ENCODE peak calls at places on chromosomes 11 and 22, in ten cellular contexts. D, A, F, E, T, K, P, G, Y and L are unnamed samples.

GRCh38 chr11:95078526-95078925 is 11.1 kb upstream of the ENDOD1 start:
- DNase-seq in D (no peak), A (no peak), F (no peak), E (no peak), T (no peak), K (no peak), P (no peak), G (no peak), Y (no peak), L (no peak)

GRCh38 chr22:45881524-45881875 is 95.5 kb downstream of the WNT7B start:
- DNase-seq in D (no peak), A (no peak), F (no peak), E (no peak), T (no peak), K (no peak), P (no peak), G (no peak), Y (no peak), L (no peak)

GRCh38 chr11:124442442-124442841 is 3.1 kb downstream of the OR8B8 start:
- DNase-seq in D (no peak), A (no peak), F (no peak), E (no peak), T (no peak), K (peak), P (no peak), G (no peak), Y (no peak), L (no peak)

GRCh38 chr22:37998543-37998942 is 14.2 kb upstream of the SOX10 start:
- DNase-seq in D (no peak), A (no peak), F (no peak), E (no peak), T (no peak), K (no peak), P (no peak), G (peak), Y (no peak), L (no peak)

GRCh38 chr22:23219317-23219716 is 39.0 kb downstream of the BCR start:
- DNase-seq in D (no peak), A (no peak), F (no peak), E (no peak), T (no peak), K (no peak), P (no peak), G (no peak), Y (no peak), L (no peak)

GRCh38 chr22:50444663-50445062 is 30.2 kb downstream of the SBF1 start:
- DNase-seq in D (peak), A (peak), F (peak), E (peak), T (peak), K (peak), P (no peak), G (peak), Y (no peak), L (no peak)

GRCh38 chr11:31943056-31943780 is 132.1 kb upstream of the PAX6 start:
- DNase-seq in D (no peak), A (no peak), F (no peak), E (no peak), T (no peak), K (no peak), P (no peak), G (no peak), Y (peak), L (no peak)

GRCh38 chr22:17972385-17973181 is 51.8 kb downstream of the MICAL3 start:
- DNase-seq in D (no peak), A (peak), F (peak), E (peak), T (peak), K (peak), P (no peak), G (peak), Y (peak), L (peak)

GRCh38 chr22:24175160-24175808 is 6.0 kb upstream of the SUSD2 start:
- DNase-seq in D (peak), A (no peak), F (peak), E (peak), T (peak), K (peak), P (peak), G (peak), Y (peak), L (peak)

GRCh38 chr11:31940396-31941037 is 129.4 kb upstream of the PAX6 start:
- DNase-seq in D (no peak), A (no peak), F (no peak), E (peak), T (no peak), K (peak), P (no peak), G (no peak), Y (no peak), L (no peak)

GRCh38 chr11:68772936-68773335 is 21.6 kb upstream of the TESMIN start:
- DNase-seq in D (no peak), A (no peak), F (no peak), E (no peak), T (no peak), K (no peak), P (no peak), G (no peak), Y (no peak), L (no peak)

GRCh38 chr11:111944651-111945051 is 7.5 kb downstream of the DIXDC1 start:
- DNase-seq in D (no peak), A (no peak), F (no peak), E (peak), T (no peak), K (peak), P (no peak), G (peak), Y (no peak), L (peak)

GRCh38 chr11:36427876-36428275 is 82.2 kb downstream of the TRAF6 start:
- DNase-seq in D (no peak), A (no peak), F (no peak), E (no peak), T (no peak), K (no peak), P (no peak), G (peak), Y (no peak), L (no peak)

GRCh38 chr11:11243790-11244469 is 109.1 kb downstream of the CSNK2A3 start:
- DNase-seq in D (no peak), A (no peak), F (no peak), E (no peak), T (peak), K (peak), P (peak), G (peak), Y (peak), L (peak)

GRCh38 chr11:112871909-112872511 is 89.2 kb upstream of the NCAM1 start:
- DNase-seq in D (no peak), A (no peak), F (no peak), E (no peak), T (no peak), K (no peak), P (no peak), G (no peak), Y (no peak), L (no peak)

GRCh38 chr22:21022955-21023614 is 8.1 kb downstream of the P2RX6 start:
- DNase-seq in D (no peak), A (no peak), F (no peak), E (no peak), T (no peak), K (no peak), P (no peak), G (no peak), Y (no peak), L (no peak)

GRCh38 chr11:106271686-106272085 is 194.2 kb downstream of the AASDHPPT start:
- DNase-seq in D (no peak), A (no peak), F (no peak), E (no peak), T (no peak), K (no peak), P (no peak), G (peak), Y (no peak), L (no peak)

GRCh38 chr11:47201015-47201414 is 13.8 kb upstream of the DDB2 start:
- DNase-seq in D (no peak), A (no peak), F (no peak), E (no peak), T (no peak), K (no peak), P (no peak), G (no peak), Y (no peak), L (no peak)

DNA sequence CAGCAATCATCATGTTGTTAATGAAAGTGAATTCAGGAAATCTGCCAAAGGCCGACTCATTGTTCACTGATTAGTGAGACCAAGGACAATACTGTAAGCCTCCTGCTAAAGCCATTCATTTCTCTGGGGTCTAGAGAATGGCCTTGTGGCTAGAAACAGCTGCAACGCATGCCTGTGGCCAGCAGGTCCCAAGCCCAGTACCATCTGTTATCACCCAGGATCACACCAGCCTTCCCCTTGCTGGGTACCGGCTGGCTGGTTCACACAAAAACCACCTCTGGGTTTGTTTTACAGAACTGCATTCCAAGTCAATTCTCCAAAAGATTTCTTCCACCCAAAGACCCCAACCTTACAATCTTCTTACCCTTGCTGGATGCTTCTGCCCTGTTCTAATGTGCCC is 1.1 kb downstream of the PLAAT5 start:
- DNase-seq in D (no peak), A (no peak), F (peak), E (peak), T (no peak), K (peak), P (no peak), G (no peak), Y (peak), L (no peak)
- TF ChIP-seq CTCF in D (no peak), A (no peak), F (no peak), E (no peak), T (no peak), K (peak), P (no peak), G (no peak), Y (peak), L (no peak)

GRCh38 chr11:44751066-44751465 is 24.3 kb downstream of the TSPAN18 start:
- DNase-seq in D (no peak), A (no peak), F (no peak), E (no peak), T (peak), K (no peak), P (no peak), G (no peak), Y (no peak), L (no peak)
- TF ChIP-seq CTCF in D (no peak), A (no peak), F (no peak), E (no peak), T (no peak), K (no peak), P (no peak), G (no peak), Y (no peak), L (no peak)

GRCh38 chr11:120168960-120169681 is 31.2 kb upstream of the TRIM29 start:
- DNase-seq in D (peak), A (no peak), F (peak), E (peak), T (peak), K (peak), P (peak), G (peak), Y (peak), L (peak)
- TF ChIP-seq CTCF in D (peak), A (peak), F (peak), E (peak), T (peak), K (peak), P (peak), G (peak), Y (peak), L (peak)

DNA sequence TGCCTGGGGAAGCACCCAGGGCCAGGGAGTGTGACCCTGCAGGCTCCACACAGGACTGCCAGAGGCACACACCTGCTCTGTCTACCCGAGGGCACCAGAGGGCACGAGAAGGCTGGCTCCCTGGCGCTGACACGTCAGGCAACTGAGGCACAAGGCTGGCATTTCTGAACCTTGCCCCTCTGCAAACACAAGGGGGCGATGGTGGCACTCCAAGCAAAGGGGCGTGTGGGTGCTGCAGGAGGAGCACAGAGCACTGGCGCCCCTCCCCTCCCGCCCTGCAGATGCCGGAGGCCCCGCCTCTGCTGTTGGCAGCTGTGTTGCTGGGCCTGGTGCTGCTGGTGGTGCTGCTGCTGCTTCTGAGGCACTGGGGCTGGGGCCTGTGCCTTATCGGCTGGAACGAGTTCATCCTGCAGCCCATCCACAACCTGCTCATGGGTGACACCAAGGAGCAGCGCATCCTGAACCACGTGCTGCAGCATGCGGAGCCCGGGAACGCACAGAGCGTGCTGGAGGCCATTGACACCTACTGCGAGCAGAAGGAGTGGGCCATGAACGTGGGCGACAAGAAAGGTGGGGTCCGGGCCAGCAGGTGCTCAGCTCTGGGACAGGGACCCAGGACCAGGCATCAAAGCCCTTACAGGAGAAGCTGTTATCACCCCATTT is 20.8 kb upstream of the TXNRD2 start:
- DNase-seq in D (peak), A (no peak), F (peak), E (peak), T (peak), K (peak), P (no peak), G (peak), Y (peak), L (peak)
- TF ChIP-seq CTCF in D (peak), A (peak), F (peak), E (peak), T (peak), K (peak), P (peak), G (peak), Y (peak), L (peak)

DNA sequence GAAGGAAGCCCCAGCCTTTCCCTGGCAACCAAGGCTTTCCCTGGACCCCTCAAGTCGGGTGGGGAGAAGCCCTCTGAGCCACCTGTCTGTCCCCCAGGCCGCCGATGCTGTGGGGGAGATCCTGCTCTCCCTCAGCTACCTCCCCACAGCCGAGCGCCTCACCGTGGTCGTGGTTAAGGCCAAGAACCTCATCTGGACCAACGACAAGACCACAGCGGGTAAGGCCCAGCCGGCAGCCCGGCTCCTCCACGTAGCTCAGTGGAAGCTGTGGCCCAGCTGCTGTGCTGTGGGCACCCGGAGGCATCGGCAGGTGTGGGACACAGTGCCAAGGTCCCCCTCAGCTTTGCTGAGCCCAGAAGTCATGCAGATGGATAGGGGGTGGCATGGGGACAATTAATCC is 12.2 kb upstream of the RHOD start:
- DNase-seq in D (no peak), A (no peak), F (no peak), E (no peak), T (no peak), K (no peak), P (no peak), G (no peak), Y (no peak), L (no peak)
- TF ChIP-seq CTCF in D (no peak), A (no peak), F (no peak), E (no peak), T (no peak), K (no peak), P (no peak), G (no peak), Y (no peak), L (no peak)

DNA sequence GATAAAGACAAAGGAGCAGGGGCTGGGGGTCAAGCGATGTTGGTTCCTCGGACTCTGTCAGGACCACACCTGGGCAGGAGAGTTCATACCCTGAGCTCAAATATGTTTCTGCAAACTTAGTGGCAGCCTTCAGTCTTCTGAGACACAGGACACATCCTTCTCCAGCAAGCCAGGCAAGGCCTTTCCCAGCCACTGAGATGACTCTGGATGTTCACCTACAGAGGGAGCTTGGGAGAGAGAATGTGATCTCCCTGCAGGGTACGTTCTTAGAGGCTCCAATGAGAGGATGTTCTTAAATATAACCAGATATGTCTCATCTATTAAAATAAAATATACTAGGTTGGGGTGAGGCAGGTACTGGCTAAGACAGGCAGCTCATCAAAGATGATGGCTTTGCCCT is 461.5 kb downstream of the OPCML start:
- DNase-seq in D (no peak), A (no peak), F (no peak), E (no peak), T (no peak), K (no peak), P (no peak), G (no peak), Y (no peak), L (no peak)
- TF ChIP-seq CTCF in D (no peak), A (no peak), F (no peak), E (no peak), T (no peak), K (no peak), P (no peak), G (no peak), Y (peak), L (no peak)

GRCh38 chr22:47292546-47293320 is 530.3 kb downstream of the TBC1D22A start:
- DNase-seq in D (peak), A (no peak), F (no peak), E (peak), T (no peak), K (peak), P (no peak), G (no peak), Y (no peak), L (no peak)

GRCh38 chr22:47294222-47294532 is 531.7 kb downstream of the TBC1D22A start:
- DNase-seq in D (peak), A (no peak), F (no peak), E (peak), T (no peak), K (peak), P (no peak), G (no peak), Y (no peak), L (no peak)

GRCh38 chr22:47294571-47294970 is 532.1 kb downstream of the TBC1D22A start:
- DNase-seq in D (no peak), A (no peak), F (no peak), E (no peak), T (no peak), K (no peak), P (no peak), G (no peak), Y (no peak), L (no peak)

GRCh38 chr22:47291565-47292495 is 529.4 kb downstream of the TBC1D22A start:
- DNase-seq in D (no peak), A (no peak), F (no peak), E (no peak), T (no peak), K (no peak), P (no peak), G (no peak), Y (no peak), L (no peak)

GRCh38 chr22:47293368-47294221 is 531.1 kb downstream of the TBC1D22A start:
- DNase-seq in D (no peak), A (no peak), F (no peak), E (no peak), T (no peak), K (no peak), P (no peak), G (no peak), Y (no peak), L (no peak)
- TF ChIP-seq CTCF in D (no peak), A (no peak), F (no peak), E (no peak), T (no peak), K (no peak), P (no peak), G (no peak), Y (no peak), L (no peak)

DNA sequence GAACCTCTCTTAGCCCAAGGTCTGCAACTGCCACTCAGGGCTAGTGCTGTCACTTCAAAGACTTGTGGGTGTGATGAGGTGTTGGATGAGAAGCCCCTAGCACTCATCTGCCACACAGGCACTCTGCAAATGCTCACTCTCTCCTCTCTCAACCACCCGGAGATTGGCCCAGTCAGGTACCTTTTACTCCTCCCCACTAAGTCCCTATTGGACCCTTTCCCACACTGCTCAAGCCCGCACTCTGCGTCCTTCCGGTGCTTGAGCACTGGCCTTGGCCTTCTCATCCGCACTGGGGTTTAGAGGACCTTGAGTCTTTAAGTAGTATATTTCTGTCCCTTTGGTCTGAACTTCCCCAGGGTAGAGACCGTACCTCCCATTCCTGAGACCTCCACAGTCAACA is 308.0 kb downstream of the NXPE2 start:
- DNase-seq in D (no peak), A (no peak), F (no peak), E (no peak), T (no peak), K (no peak), P (no peak), G (no peak), Y (no peak), L (no peak)
- TF ChIP-seq CTCF in D (no peak), A (no peak), F (no peak), E (no peak), T (no peak), K (no peak), P (no peak), G (no peak), Y (no peak), L (no peak)

GRCh38 chr11:119389611-119390254 is 8.2 kb upstream of the USP2 start:
- DNase-seq in D (no peak), A (no peak), F (no peak), E (no peak), T (no peak), K (no peak), P (no peak), G (no peak), Y (peak), L (no peak)
- TF ChIP-seq CTCF in D (no peak), A (peak), F (peak), E (no peak), T (peak), K (peak), P (no peak), G (peak), Y (peak), L (peak)

DNA sequence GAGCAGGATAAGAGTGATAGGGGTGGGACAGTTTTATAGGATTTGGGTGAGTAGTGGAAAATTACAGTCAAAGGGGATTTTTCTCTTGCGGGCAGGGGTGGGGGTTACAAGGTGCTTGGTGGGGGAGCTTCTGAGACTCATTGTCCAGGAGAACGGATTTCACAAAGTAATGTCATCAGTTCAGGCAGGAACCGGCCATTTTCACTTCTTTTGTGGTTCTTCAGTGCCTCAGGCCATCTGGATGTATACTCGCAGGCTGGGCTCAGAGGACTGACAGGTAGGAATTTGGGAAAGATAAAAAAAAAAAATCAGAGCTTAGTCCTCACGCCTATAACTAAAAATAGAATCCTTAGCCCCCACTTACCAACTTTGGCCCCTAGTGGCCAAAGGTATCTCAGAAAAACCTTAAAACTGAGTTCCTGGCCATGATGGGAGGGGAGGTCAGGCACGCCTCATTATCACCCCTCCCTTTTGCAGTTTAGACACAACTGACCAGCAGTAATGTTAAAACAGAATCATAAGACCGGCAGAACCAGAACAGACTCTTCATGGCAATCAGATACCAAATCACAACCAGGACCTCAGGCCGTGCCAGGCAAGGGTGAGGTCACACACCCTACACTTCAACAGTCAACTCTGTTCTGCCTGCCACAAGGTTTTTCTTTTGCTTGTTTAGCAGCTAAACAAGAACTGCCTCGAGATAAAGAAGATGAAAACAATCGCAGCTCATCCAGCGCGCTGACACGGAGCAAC is 8.9 kb upstream of the APOBEC3G start:
- DNase-seq in D (no peak), A (no peak), F (no peak), E (no peak), T (no peak), K (no peak), P (no peak), G (peak), Y (no peak), L (no peak)
- TF ChIP-seq CTCF in D (no peak), A (no peak), F (no peak), E (no peak), T (no peak), K (no peak), P (no peak), G (peak), Y (peak), L (no peak)